ENCODE peak calls at places on chromosome X, in five cellular contexts. One of them, this sample, is unnamed.

GRCh38 chrX:307261-308111 is 11.1 kb downstream of the GTPBP6 start:
- DNase-seq in foreskin fibroblast: no peak
- DNase-seq in small intestine: no peak
- DNase-seq in endothelial cell: no peak
- DNase-seq in fibroblast of gingiva: no peak
- DNase-seq in this sample: no peak

GRCh38 chrX:86148024-86148511 is at the start of gene DACH2:
- DNase-seq in small intestine: peak; percentile 36
- DNase-seq in fibroblast of gingiva: peak; percentile 35
- DNase-seq in endothelial cell: peak; percentile 76
- DNase-seq in foreskin fibroblast: peak; percentile 42
- DNase-seq in this sample: peak; percentile 43

GRCh38 chrX:11509786-11510185 is 155.9 kb downstream of the ARHGAP6 start:
- DNase-seq in fibroblast of gingiva: peak; percentile 43
- DNase-seq in endothelial cell: no peak
- DNase-seq in foreskin fibroblast: peak; percentile 50
- DNase-seq in small intestine: no peak
- DNase-seq in this sample: no peak

GRCh38 chrX:71256051-71256450 is 2.1 kb upstream of the ZMYM3 start:
- DNase-seq in endothelial cell: no peak
- DNase-seq in foreskin fibroblast: no peak
- DNase-seq in small intestine: no peak
- DNase-seq in fibroblast of gingiva: no peak
- DNase-seq in this sample: no peak

GRCh38 chrX:32893751-32894150 is 317.6 kb downstream of the DMD start:
- DNase-seq in fibroblast of gingiva: no peak
- DNase-seq in small intestine: no peak
- DNase-seq in foreskin fibroblast: no peak
- DNase-seq in endothelial cell: no peak
- DNase-seq in this sample: no peak

GRCh38 chrX:41723821-41724220 is at the start of gene GPR82:
- DNase-seq in endothelial cell: no peak
- DNase-seq in small intestine: peak; percentile 8
- DNase-seq in fibroblast of gingiva: no peak
- DNase-seq in foreskin fibroblast: no peak
- DNase-seq in this sample: no peak

GRCh38 chrX:10932842-10933440 is 178.2 kb upstream of the HCCS start:
- DNase-seq in fibroblast of gingiva: no peak
- DNase-seq in foreskin fibroblast: peak; percentile 66
- DNase-seq in endothelial cell: no peak
- DNase-seq in small intestine: no peak
- DNase-seq in this sample: no peak

GRCh38 chrX:48910926-48911406 is 480 bp downstream of the SLC35A2 start:
- DNase-seq in foreskin fibroblast: peak; percentile 44
- DNase-seq in fibroblast of gingiva: peak; percentile 41
- DNase-seq in small intestine: no peak
- DNase-seq in endothelial cell: no peak
- DNase-seq in this sample: no peak

GRCh38 chrX:30215357-30215843 is at the start of gene MAGEB2:
- DNase-seq in fibroblast of gingiva: no peak
- DNase-seq in small intestine: no peak
- DNase-seq in endothelial cell: no peak
- DNase-seq in foreskin fibroblast: no peak
- DNase-seq in this sample: no peak

GRCh38 chrX:15358533-15358932 is 23.2 kb upstream of the PIGA start:
- DNase-seq in foreskin fibroblast: no peak
- DNase-seq in fibroblast of gingiva: no peak
- DNase-seq in small intestine: no peak
- DNase-seq in endothelial cell: no peak
- DNase-seq in this sample: no peak

GRCh38 chrX:153460826-153461225 is 9.6 kb downstream of the HAUS7 start:
- DNase-seq in endothelial cell: peak; percentile 67
- DNase-seq in small intestine: peak; percentile 37
- DNase-seq in fibroblast of gingiva: peak; percentile 24
- DNase-seq in foreskin fibroblast: peak; percentile 67
- DNase-seq in this sample: no peak

GRCh38 chrX:142428916-142429315 is 223.8 kb upstream of the MAGEC2 start:
- DNase-seq in endothelial cell: no peak
- DNase-seq in foreskin fibroblast: no peak
- DNase-seq in small intestine: no peak
- DNase-seq in fibroblast of gingiva: no peak
- DNase-seq in this sample: no peak

GRCh38 chrX:46326161-46326560 is 219.1 kb downstream of the ZNF674 start:
- DNase-seq in foreskin fibroblast: peak; percentile 42
- DNase-seq in small intestine: no peak
- DNase-seq in endothelial cell: no peak
- DNase-seq in fibroblast of gingiva: peak; percentile 0
- DNase-seq in this sample: no peak

GRCh38 chrX:76893930-76894329 is 466.4 kb downstream of the MAGEE1 start:
- DNase-seq in small intestine: no peak
- DNase-seq in fibroblast of gingiva: no peak
- DNase-seq in foreskin fibroblast: no peak
- DNase-seq in endothelial cell: no peak
- DNase-seq in this sample: no peak

GRCh38 chrX:14027031-14027430 is 2.7 kb downstream of the GEMIN8 start:
- DNase-seq in small intestine: no peak
- DNase-seq in fibroblast of gingiva: peak; percentile 73
- DNase-seq in foreskin fibroblast: peak; percentile 42
- DNase-seq in endothelial cell: no peak
- DNase-seq in this sample: no peak

GRCh38 chrX:9465380-9466114 is 689 bp downstream of the TBL1X start:
- DNase-seq in small intestine: no peak
- DNase-seq in fibroblast of gingiva: no peak
- DNase-seq in endothelial cell: peak; percentile 24
- DNase-seq in foreskin fibroblast: peak; percentile 17
- DNase-seq in this sample: no peak

GRCh38 chrX:101265869-101266428 is 25.2 kb downstream of the TAF7L start:
- DNase-seq in fibroblast of gingiva: peak; percentile 41
- DNase-seq in foreskin fibroblast: peak; percentile 85
- DNase-seq in endothelial cell: no peak
- DNase-seq in small intestine: no peak
- DNase-seq in this sample: no peak

GRCh38 chrX:45191820-45192409 is 8.8 kb downstream of the DIPK2B start:
- DNase-seq in fibroblast of gingiva: no peak
- DNase-seq in small intestine: no peak
- DNase-seq in foreskin fibroblast: no peak
- DNase-seq in endothelial cell: no peak
- DNase-seq in this sample: no peak

GRCh38 chrX:149979126-149979644 is 40.9 kb upstream of the EOLA2 start:
- DNase-seq in foreskin fibroblast: no peak
- DNase-seq in small intestine: no peak
- DNase-seq in fibroblast of gingiva: no peak
- DNase-seq in endothelial cell: no peak
- DNase-seq in this sample: no peak

GRCh38 chrX:75155830-75156525 is at the start of gene ABCB7:
- DNase-seq in endothelial cell: peak; percentile 40
- DNase-seq in fibroblast of gingiva: peak; percentile 68
- DNase-seq in foreskin fibroblast: peak; percentile 79
- DNase-seq in small intestine: peak; percentile 68
- DNase-seq in this sample: peak; percentile 13

GRCh38 chrX:18877472-18877871 is 106.4 kb downstream of the PHKA2 start:
- DNase-seq in endothelial cell: no peak
- DNase-seq in small intestine: peak; percentile 71
- DNase-seq in fibroblast of gingiva: no peak
- DNase-seq in foreskin fibroblast: no peak
- DNase-seq in this sample: no peak

GRCh38 chrX:21975827-21976226 is 35.3 kb downstream of the SMS start:
- DNase-seq in endothelial cell: no peak
- DNase-seq in small intestine: no peak
- DNase-seq in fibroblast of gingiva: peak; percentile 64
- DNase-seq in foreskin fibroblast: peak; percentile 81
- DNase-seq in this sample: no peak

GRCh38 chrX:139933904-139934303 is 1.1 kb upstream of the ATP11C start:
- DNase-seq in small intestine: peak; percentile 78
- DNase-seq in foreskin fibroblast: no peak
- DNase-seq in fibroblast of gingiva: no peak
- DNase-seq in endothelial cell: no peak
- DNase-seq in this sample: no peak

GRCh38 chrX:139642241-139642927 is 65.6 kb downstream of the MCF2 start:
- DNase-seq in small intestine: no peak
- DNase-seq in foreskin fibroblast: no peak
- DNase-seq in endothelial cell: no peak
- DNase-seq in fibroblast of gingiva: peak; percentile 43
- DNase-seq in this sample: no peak

GRCh38 chrX:19334945-19335626 is 8.6 kb upstream of the PDHA1 start:
- DNase-seq in endothelial cell: peak; percentile 4
- DNase-seq in fibroblast of gingiva: no peak
- DNase-seq in foreskin fibroblast: peak; percentile 20
- DNase-seq in small intestine: peak; percentile 31
- DNase-seq in this sample: no peak

GRCh38 chrX:40182615-40183014 is 84.9 kb upstream of the BCOR start:
- DNase-seq in small intestine: no peak
- DNase-seq in foreskin fibroblast: no peak
- DNase-seq in fibroblast of gingiva: no peak
- DNase-seq in endothelial cell: no peak
- DNase-seq in this sample: no peak

GRCh38 chrX:120857240-120857639 is 18.4 kb downstream of the CT47B1 start:
- DNase-seq in endothelial cell: peak; percentile 3
- DNase-seq in small intestine: no peak
- DNase-seq in foreskin fibroblast: no peak
- DNase-seq in fibroblast of gingiva: no peak
- DNase-seq in this sample: peak; percentile 29

GRCh38 chrX:140765043-140765784 is 55.7 kb downstream of the LINC00632 start:
- DNase-seq in endothelial cell: peak; percentile 13
- DNase-seq in fibroblast of gingiva: peak; percentile 56
- DNase-seq in foreskin fibroblast: peak; percentile 45
- DNase-seq in small intestine: no peak
- DNase-seq in this sample: no peak

GRCh38 chrX:20218809-20219505 is 47.8 kb downstream of the RPS6KA3 start:
- DNase-seq in fibroblast of gingiva: peak; percentile 2
- DNase-seq in endothelial cell: peak; percentile 42
- DNase-seq in foreskin fibroblast: no peak
- DNase-seq in small intestine: peak; percentile 18
- DNase-seq in this sample: no peak

GRCh38 chrX:8981742-8982141 is 52.2 kb downstream of the FAM9B start:
- DNase-seq in endothelial cell: no peak
- DNase-seq in small intestine: peak; percentile 6
- DNase-seq in fibroblast of gingiva: no peak
- DNase-seq in foreskin fibroblast: peak; percentile 1
- DNase-seq in this sample: no peak

GRCh38 chrX:135923353-135923752 is 29.8 kb downstream of the SAGE1 start:
- DNase-seq in fibroblast of gingiva: no peak
- DNase-seq in small intestine: no peak
- DNase-seq in foreskin fibroblast: no peak
- DNase-seq in endothelial cell: no peak
- DNase-seq in this sample: no peak

GRCh38 chrX:63657821-63658220 is 127.2 kb downstream of the ARHGEF9 start:
- DNase-seq in endothelial cell: no peak
- DNase-seq in fibroblast of gingiva: peak; percentile 56
- DNase-seq in small intestine: no peak
- DNase-seq in foreskin fibroblast: peak; percentile 73
- DNase-seq in this sample: no peak

GRCh38 chrX:13341491-13342101 is 21.7 kb upstream of the ATXN3L start:
- DNase-seq in fibroblast of gingiva: no peak
- DNase-seq in foreskin fibroblast: peak; percentile 15
- DNase-seq in small intestine: no peak
- DNase-seq in endothelial cell: no peak
- DNase-seq in this sample: no peak

GRCh38 chrX:24148535-24149345 is 789 bp upstream of the ZFX start:
- DNase-seq in small intestine: no peak
- DNase-seq in endothelial cell: no peak
- DNase-seq in fibroblast of gingiva: peak; percentile 57
- DNase-seq in foreskin fibroblast: peak; percentile 52
- DNase-seq in this sample: no peak

GRCh38 chrX:1600406-1601050 is 9.1 kb downstream of the AKAP17A start:
- DNase-seq in foreskin fibroblast: no peak
- DNase-seq in endothelial cell: no peak
- DNase-seq in fibroblast of gingiva: no peak
- DNase-seq in small intestine: no peak
- DNase-seq in this sample: no peak

GRCh38 chrX:154607370-154607769 is 11.7 kb downstream of the CTAG1B start:
- DNase-seq in fibroblast of gingiva: no peak
- DNase-seq in endothelial cell: no peak
- DNase-seq in small intestine: no peak
- DNase-seq in foreskin fibroblast: no peak
- DNase-seq in this sample: no peak

GRCh38 chrX:68851082-68851481 is 22.3 kb downstream of the EFNB1 start:
- DNase-seq in fibroblast of gingiva: no peak
- DNase-seq in endothelial cell: no peak
- DNase-seq in foreskin fibroblast: no peak
- DNase-seq in small intestine: no peak
- DNase-seq in this sample: no peak

GRCh38 chrX:132652871-132653270 is 164.0 kb upstream of the MBNL3 start:
- DNase-seq in endothelial cell: no peak
- DNase-seq in fibroblast of gingiva: no peak
- DNase-seq in foreskin fibroblast: no peak
- DNase-seq in small intestine: no peak
- DNase-seq in this sample: no peak